ENCODE peak calls at places on chromosomes 16 and 17, in eight cellular contexts. S is A549, P is adipocyte, G is GM23248, C is transverse colon, L is pancreas, H is left lung, T is tibial artery. Q is an unnamed sample.

GRCh38 chr17:28643979-28644781 is 778 bp downstream of the BLTP2 start:
- DNase-seq in L (peak; percentile 55), G (peak; percentile 83), T (peak; percentile 46), C (peak; percentile 59), H (peak; percentile 67), P (peak; percentile 82), S (peak; percentile 76), Q (no peak)

GRCh38 chr17:65261152-65261551 is 124.0 kb downstream of the RGS9 start:
- DNase-seq in S (no peak), H (no peak), L (no peak), P (no peak), G (no peak), C (no peak), T (no peak), Q (no peak)

GRCh38 chr16:4288148-4288921 is 15.5 kb upstream of the TFAP4 start:
- DNase-seq in S (peak; percentile 74), G (peak; percentile 89), L (peak; percentile 83), P (peak; percentile 88), C (peak; percentile 81), T (peak; percentile 62), H (peak; percentile 75), Q (peak; percentile 72)

GRCh38 chr17:43556292-43556691 is 10.2 kb upstream of the ETV4 start:
- DNase-seq in S (peak; percentile 95), G (peak; percentile 93), P (peak; percentile 38), T (peak; percentile 70), H (peak; percentile 66), C (peak; percentile 79), L (no peak), Q (no peak)

GRCh38 chr16:5028950-5029475 is 4.7 kb downstream of the NAGPA start:
- DNase-seq in C (no peak), T (no peak), H (no peak), P (no peak), S (no peak), G (no peak), L (no peak), Q (no peak)

GRCh38 chr16:14510939-14511797 is 118.9 kb downstream of the PARN start:
- DNase-seq in G (peak; percentile 84), S (peak; percentile 69), H (no peak), L (no peak), C (no peak), T (no peak), P (peak; percentile 37), Q (no peak)

GRCh38 chr16:31322500-31322899 is 32.5 kb upstream of the ITGAX start:
- DNase-seq in T (no peak), S (no peak), G (no peak), H (no peak), L (no peak), C (no peak), P (no peak), Q (no peak)

GRCh38 chr17:51647873-51648272 is 387.5 kb downstream of the UTP18 start:
- DNase-seq in G (peak; percentile 3), L (no peak), C (no peak), S (peak; percentile 84), T (no peak), H (no peak), P (no peak), Q (no peak)

GRCh38 chr17:70661342-70662222 is 492.2 kb downstream of the KCNJ2 start:
- DNase-seq in P (no peak), T (no peak), L (no peak), C (peak; percentile 35), S (peak; percentile 34), G (peak; percentile 46), H (no peak), Q (no peak)

GRCh38 chr16:88764913-88765349 is 20.1 kb downstream of the PIEZO1 start:
- DNase-seq in C (no peak), S (no peak), G (peak; percentile 36), H (peak; percentile 89), P (no peak), L (peak; percentile 74), T (no peak), Q (no peak)

GRCh38 chr17:50059256-50059655 is 3.3 kb downstream of the ITGA3 start:
- DNase-seq in T (no peak), G (no peak), L (peak; percentile 73), S (no peak), H (no peak), C (no peak), P (no peak), Q (no peak)

GRCh38 chr16:76277099-76278030 is at the start of gene CNTNAP4:
- DNase-seq in G (no peak), C (no peak), T (peak; percentile 32), P (peak; percentile 32), H (no peak), S (no peak), L (no peak), Q (no peak)

GRCh38 chr17:61492759-61493526 is 40.7 kb downstream of the TBX4 start:
- DNase-seq in P (peak; percentile 78), H (no peak), L (no peak), S (no peak), G (peak; percentile 72), C (no peak), T (no peak), Q (no peak)

GRCh38 chr17:55641559-55642160 is 81.0 kb downstream of the TMEM100 start:
- DNase-seq in C (peak; percentile 57), L (peak; percentile 36), H (peak; percentile 60), T (peak; percentile 61), S (peak; percentile 73), P (peak; percentile 64), G (peak; percentile 74), Q (peak; percentile 91)

GRCh38 chr17:75288784-75289121 is 480 bp downstream of the SLC25A19 start:
- DNase-seq in C (peak; percentile 67), H (peak; percentile 67), S (no peak), T (no peak), P (no peak), L (no peak), G (no peak), Q (no peak)

GRCh38 chr17:44451016-44451415 is 52.2 kb downstream of the GPATCH8 start:
- DNase-seq in H (no peak), T (no peak), P (no peak), G (no peak), S (no peak), L (no peak), C (no peak), Q (no peak)

GRCh38 chr17:45371414-45372324 is 54.8 kb upstream of the MAP3K14 start:
- DNase-seq in S (peak; percentile 98), H (peak; percentile 83), T (peak; percentile 61), C (peak; percentile 82), G (peak; percentile 98), L (peak; percentile 83), P (peak; percentile 98), Q (peak; percentile 77)

GRCh38 chr17:42521036-42521435 is 15.0 kb upstream of the NAGLU start:
- DNase-seq in H (no peak), P (peak; percentile 33), G (peak; percentile 47), L (no peak), C (no peak), S (no peak), T (no peak), Q (no peak)

GRCh38 chr17:1735834-1736347 is 6.8 kb upstream of the SERPINF2 start:
- DNase-seq in S (no peak), T (no peak), L (no peak), G (no peak), C (no peak), P (no peak), H (no peak), Q (peak; percentile 49)
- H3K4me1 ChIP-seq in S (peaks cover 23% of the 10 kb centered on the region), T (peaks cover 10% of the 10 kb centered on the region), L (no peaks in the 10 kb centered on the region), G (peaks cover 12% of the 10 kb centered on the region), C (peaks cover 21% of the 10 kb centered on the region), P (peaks cover 25% of the 10 kb centered on the region), H (peaks cover 30% of the 10 kb centered on the region), Q (peaks cover 24% of the 10 kb centered on the region)

GRCh38 chr16:87376660-87377059 is 6.9 kb downstream of the FBXO31 start:
- DNase-seq in G (no peak), C (no peak), H (no peak), S (no peak), P (no peak), T (no peak), L (no peak), Q (no peak)

GRCh38 chr16:87374313-87374712 is 9.3 kb downstream of the FBXO31 start:
- DNase-seq in P (no peak), T (no peak), S (no peak), L (no peak), G (no peak), H (no peak), C (no peak), Q (no peak)

GRCh38 chr16:87372305-87372704 is 11.3 kb downstream of the FBXO31 start:
- DNase-seq in H (no peak), P (no peak), S (no peak), T (no peak), L (no peak), C (no peak), G (no peak), Q (no peak)

GRCh38 chr16:87371261-87371866 is 12.2 kb downstream of the FBXO31 start:
- DNase-seq in C (no peak), G (no peak), L (no peak), T (no peak), H (no peak), P (no peak), S (no peak), Q (no peak)

DNA sequence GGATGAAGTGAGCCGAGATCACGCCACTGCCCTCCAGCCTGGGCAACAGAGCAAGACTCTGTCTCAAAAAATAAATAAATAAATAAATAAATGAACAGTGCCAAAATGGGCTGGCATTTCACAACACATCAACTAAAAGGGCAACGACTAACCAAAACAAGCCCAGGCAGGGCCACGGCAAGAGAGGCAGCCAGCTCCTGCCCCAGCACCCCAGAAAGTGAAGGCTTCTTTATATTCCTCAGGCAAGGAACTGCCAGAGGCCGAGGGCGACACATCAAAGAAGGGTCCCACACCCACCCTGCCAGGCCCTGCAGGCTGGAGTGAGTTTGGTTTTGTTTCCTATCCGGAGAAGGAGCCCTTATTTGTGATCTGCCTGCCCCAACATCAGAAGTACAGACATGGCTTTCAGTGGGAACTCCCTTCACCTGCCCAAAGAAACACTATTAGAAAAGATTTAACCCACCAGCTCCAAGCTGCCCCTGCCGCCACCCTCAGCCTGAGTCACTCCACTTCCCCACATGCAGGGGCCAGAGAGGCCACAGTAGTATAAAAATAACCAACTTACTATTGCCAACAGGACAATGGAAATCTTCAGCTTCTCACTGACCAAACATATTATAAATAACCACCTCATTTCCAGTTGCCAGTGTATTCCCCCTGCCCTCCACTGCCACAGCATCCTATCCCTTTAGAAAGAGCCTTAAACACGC is 8.0 kb downstream of the FBXO31 start:
- DNase-seq in S (no peak), P (peak; percentile 54), T (no peak), G (peak; percentile 71), L (no peak), H (no peak), C (no peak), Q (no peak)
- H3K4me3 ChIP-seq in S (no peak overlapping the region), P (no peak overlapping the region), T (no peak overlapping the region), G (peak overlapping the region; percentile 24), L (no peak overlapping the region), H (no peak overlapping the region), C (no peak overlapping the region), Q (no peak overlapping the region)

GRCh38 chr16:8874388-8874787 is 5.6 kb upstream of the CARHSP1 start:
- DNase-seq in T (no peak), H (no peak), G (peak; percentile 58), S (no peak), P (peak; percentile 74), C (no peak), L (no peak), Q (no peak)
- H3K4me1 ChIP-seq in T (peaks cover 7% of the 10 kb centered on the region), H (peaks cover 23% of the 10 kb centered on the region), G (peaks cover 27% of the 10 kb centered on the region), S (peaks cover 42% of the 10 kb centered on the region), P (peaks cover 33% of the 10 kb centered on the region), C (peaks cover 23% of the 10 kb centered on the region), L (peaks cover 1% of the 10 kb centered on the region), Q (peaks cover 3% of the 10 kb centered on the region)

DNA sequence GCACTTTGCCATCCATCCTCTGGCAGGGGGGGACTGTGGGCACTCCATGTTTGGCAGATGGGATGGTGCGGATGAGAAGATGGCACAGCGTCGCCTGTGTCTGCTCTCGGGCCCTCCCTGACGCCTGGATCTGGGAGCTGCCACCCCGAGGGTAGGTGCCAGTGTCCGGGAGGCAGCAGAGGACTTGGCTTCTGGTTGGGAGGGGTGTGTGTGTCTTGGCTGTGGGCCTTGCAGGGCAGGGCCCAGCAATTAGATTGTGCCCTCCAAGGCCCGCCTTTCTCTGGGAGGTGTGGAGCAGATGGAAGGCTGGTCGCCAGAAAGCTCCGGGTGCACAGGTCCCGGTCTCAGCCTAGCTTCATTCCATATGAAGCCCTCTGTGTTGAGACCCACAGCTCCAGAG is 1.4 kb downstream of the RAP1GAP2 start:
- DNase-seq in P (no peak), G (no peak), T (no peak), S (no peak), L (no peak), H (no peak), C (peak; percentile 80), Q (no peak)
- H3K4me3 ChIP-seq in P (no peak overlapping the region), G (no peak overlapping the region), T (no peak overlapping the region), S (no peak overlapping the region), L (no peak overlapping the region), H (peak overlapping the region; percentile 55), C (peak overlapping the region; percentile 39), Q (no peak overlapping the region)

Q was measured in ovary.